ENCODE peak calls at places on chromosomes 12 and 14, in six cellular contexts. Z is HFF-Myc, P is GM12865, C is lower lobe of right lung, K is lower leg skin, G is heart right ventricle. T is an unnamed sample.

GRCh38 chr14:99315197-99315596 is 43.2 kb upstream of the BCL11B start:
- DNase-seq in G (no peak), Z (no peak), P (no peak), C (no peak), K (peak), T (no peak)

GRCh38 chr14:25026476-25027137 is 23.3 kb downstream of the STXBP6 start:
- DNase-seq in G (no peak), C (no peak), Z (no peak), K (no peak), P (peak), T (no peak)

GRCh38 chr12:106978035-106978800 is 8.7 kb downstream of the MTERF2 start:
- DNase-seq in P (no peak), G (peak), Z (no peak), C (no peak), K (no peak), T (no peak)

GRCh38 chr14:103155826-103156394 is 32.6 kb downstream of the TNFAIP2 start:
- DNase-seq in C (no peak), P (no peak), Z (no peak), G (no peak), K (no peak), T (no peak)

GRCh38 chr12:71636704-71637115 is 26.9 kb downstream of the ZFC3H1 start:
- DNase-seq in K (no peak), P (peak), Z (peak), G (no peak), C (no peak), T (peak)

GRCh38 chr14:105414456-105415371 is 4.9 kb upstream of the MTA1 start:
- DNase-seq in P (peak), G (peak), C (peak), Z (no peak), K (peak), T (no peak)

GRCh38 chr14:73248294-73248868 is 11.1 kb downstream of the PAPLN start:
- DNase-seq in P (peak), K (no peak), Z (no peak), G (no peak), C (no peak), T (no peak)

GRCh38 chr14:88208858-88209257 is 114.2 kb downstream of the KCNK10 start:
- DNase-seq in K (no peak), C (no peak), G (no peak), P (peak), Z (no peak), T (no peak)

GRCh38 chr12:79407671-79408622 is 282.8 kb downstream of the PAWR start:
- DNase-seq in P (peak), C (no peak), K (no peak), Z (peak), G (no peak), T (peak)

GRCh38 chr14:64950889-64951288 is 8.3 kb upstream of the GPX2 start:
- DNase-seq in C (no peak), P (no peak), G (peak), K (peak), Z (no peak), T (no peak)

GRCh38 chr12:64392221-64392620 is 1.7 kb upstream of the C12orf56 start:
- DNase-seq in C (no peak), P (peak), G (no peak), K (no peak), Z (no peak), T (peak)

GRCh38 chr12:77940011-77940423 is 109.3 kb downstream of the NAV3 start:
- DNase-seq in K (no peak), G (no peak), C (no peak), Z (peak), P (peak), T (no peak)

GRCh38 chr12:121610239-121611149 is 15.8 kb upstream of the ORAI1 start:
- DNase-seq in C (no peak), Z (no peak), K (no peak), G (no peak), P (no peak), T (no peak)

GRCh38 chr14:95994593-95994928 is 44.6 kb upstream of the C14orf132 start:
- DNase-seq in P (no peak), C (no peak), K (no peak), G (no peak), Z (no peak), T (no peak)

GRCh38 chr12:92362109-92362508 is 216.5 kb upstream of the BTG1 start:
- DNase-seq in Z (no peak), P (peak), C (no peak), G (no peak), K (no peak), T (no peak)

GRCh38 chr14:35988972-35989690 is 163.0 kb downstream of the BRMS1L start:
- DNase-seq in P (no peak), K (no peak), Z (no peak), C (no peak), G (no peak), T (no peak)

GRCh38 chr12:25929096-25929637 is 29.3 kb upstream of the RASSF8 start:
- DNase-seq in P (no peak), C (no peak), K (no peak), G (no peak), Z (no peak), T (no peak)

GRCh38 chr12:54182981-54183380 is 5.8 kb downstream of the SMUG1 start:
- DNase-seq in Z (no peak), P (no peak), G (no peak), K (no peak), C (no peak), T (no peak)

GRCh38 chr14:99327458-99328250 is 55.7 kb upstream of the BCL11B start:
- DNase-seq in K (peak), G (no peak), Z (no peak), C (no peak), P (no peak), T (no peak)

GRCh38 chr14:30375280-30375892 is 183.6 kb upstream of the G2E3 start:
- DNase-seq in Z (peak), G (peak), P (peak), K (peak), C (peak), T (peak)

GRCh38 chr12:53867216-53868012 is 71.2 kb upstream of the HOXC13 start:
- DNase-seq in C (no peak), K (no peak), G (no peak), P (no peak), Z (no peak), T (no peak)

GRCh38 chr14:50619569-50620141 is 48.5 kb downstream of the SAV1 start:
- DNase-seq in Z (no peak), K (no peak), C (no peak), P (peak), G (no peak), T (peak)

GRCh38 chr12:58916891-58917570 is 3.3 kb downstream of the LRIG3 start:
- DNase-seq in Z (no peak), G (no peak), K (no peak), P (no peak), C (no peak), T (no peak)

GRCh38 chr12:84056-84455 is 17.5 kb downstream of the IQSEC3 start:
- DNase-seq in Z (no peak), G (no peak), C (no peak), P (no peak), K (peak), T (no peak)

GRCh38 chr14:41785696-41786095 is 179.0 kb downstream of the LRFN5 start:
- DNase-seq in C (no peak), G (no peak), K (no peak), Z (no peak), P (no peak), T (no peak)

GRCh38 chr12:50718760-50719159 is 45.1 kb upstream of the ATF1 start:
- DNase-seq in C (no peak), K (no peak), G (no peak), P (no peak), Z (no peak), T (no peak)

GRCh38 chr12:95440401-95440800 is 33.6 kb upstream of the METAP2 start:
- DNase-seq in G (no peak), Z (no peak), C (no peak), P (no peak), K (no peak), T (no peak)

GRCh38 chr12:117033382-117034045 is 65.7 kb downstream of the TESC start:
- DNase-seq in P (no peak), K (no peak), G (no peak), C (no peak), Z (no peak), T (no peak)

GRCh38 chr14:94365624-94366023 is 22.8 kb downstream of the SERPINA1 start:
- DNase-seq in C (no peak), G (no peak), K (no peak), Z (no peak), P (no peak), T (no peak)

GRCh38 chr14:33545696-33546095 is 405.2 kb downstream of the EGLN3 start:
- DNase-seq in P (no peak), G (no peak), Z (no peak), K (no peak), C (no peak), T (no peak)

GRCh38 chr12:11555743-11556625 is 93.5 kb upstream of the ETV6 start:
- DNase-seq in Z (no peak), G (no peak), K (no peak), C (no peak), P (no peak), T (peak)

GRCh38 chr12:47458273-47458672 is 247.6 kb downstream of the RPAP3 start:
- DNase-seq in K (no peak), G (no peak), P (no peak), C (no peak), Z (no peak), T (no peak)

GRCh38 chr12:116959198-116959460 is 48.4 kb downstream of the FBXW8 start:
- DNase-seq in G (no peak), C (no peak), K (no peak), P (no peak), Z (no peak), T (no peak)

GRCh38 chr12:97300921-97301320 is 161.7 kb upstream of the RMST start:
- DNase-seq in K (no peak), Z (no peak), C (no peak), P (no peak), G (no peak), T (no peak)
- H3K4me3 ChIP-seq in K (no peak), Z (no peak), C (no peak), P (no peak), G (no peak), T (no peak)

GRCh38 chr14:74350211-74350943 is 2.1 kb downstream of the VRTN start:
- DNase-seq in K (no peak), P (no peak), G (no peak), Z (no peak), C (no peak), T (no peak)

GRCh38 chr14:74347795-74348100 is 523 bp upstream of the VRTN start:
- DNase-seq in K (no peak), P (no peak), Z (no peak), G (no peak), C (no peak), T (no peak)

GRCh38 chr14:74348241-74348734 is at the start of gene VRTN:
- DNase-seq in C (no peak), Z (no peak), K (no peak), P (no peak), G (no peak), T (no peak)

GRCh38 chr14:74349757-74350156 is 1.5 kb downstream of the VRTN start:
- DNase-seq in P (no peak), K (no peak), Z (no peak), C (no peak), G (no peak), T (no peak)

DNA sequence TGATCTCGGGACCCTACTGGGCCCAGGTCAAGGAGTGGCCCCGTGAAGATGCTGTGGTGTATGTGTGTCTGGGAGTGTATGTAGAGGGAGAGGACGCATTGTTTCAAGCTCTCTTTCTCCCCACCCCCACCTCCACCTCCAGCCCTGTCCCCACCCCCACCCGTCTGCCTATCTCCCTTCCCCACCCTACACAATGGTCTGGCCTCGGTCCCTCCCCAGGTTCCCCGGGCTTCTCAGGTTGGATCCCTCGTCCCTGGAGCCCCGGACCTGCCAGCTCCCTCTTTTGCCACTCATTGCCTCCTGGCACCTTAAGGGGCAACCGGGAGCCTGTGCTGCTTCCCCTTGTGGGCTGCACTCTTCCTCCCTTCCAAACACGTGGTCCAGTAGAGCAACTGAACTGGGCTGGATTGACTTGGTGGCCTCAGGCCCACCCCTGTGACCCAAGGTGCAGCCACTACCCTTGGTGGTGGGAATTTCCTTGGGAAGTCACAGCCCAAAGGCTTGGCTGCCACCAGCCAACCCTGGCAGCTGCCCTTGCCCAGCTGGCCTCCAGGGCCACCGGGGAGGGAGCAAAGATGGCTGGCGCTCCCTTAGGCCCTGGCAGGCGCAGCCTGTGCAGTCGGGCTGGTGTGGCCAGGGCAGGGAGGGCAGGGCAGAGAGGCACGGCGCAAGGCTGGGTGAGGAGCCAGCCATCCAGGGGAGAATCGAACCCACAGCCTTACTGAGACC is 628 bp downstream of the VRTN start:
- DNase-seq in P (no peak), K (no peak), Z (no peak), C (no peak), G (no peak), T (no peak)
- H3K4me3 ChIP-seq in P (no peak), K (no peak), Z (no peak), C (no peak), G (no peak), T (no peak)

GRCh38 chr14:101825797-101826196 is 64.3 kb downstream of the PPP2R5C start:
- DNase-seq in Z (no peak), K (no peak), P (peak), G (no peak), C (no peak), T (no peak)
- H3K4me3 ChIP-seq in Z (no peak), K (no peak), P (peak), G (no peak), C (peak), T (no peak)

GRCh38 chr12:94174576-94174975 is 26.2 kb downstream of the PLXNC1 start:
- DNase-seq in K (no peak), P (peak), C (peak), G (peak), Z (no peak), T (peak)

GRCh38 chr12:94172031-94172430 is 23.7 kb downstream of the PLXNC1 start:
- DNase-seq in C (no peak), P (no peak), K (no peak), G (no peak), Z (no peak), T (no peak)

GRCh38 chr12:94171595-94171930 is 23.2 kb downstream of the PLXNC1 start:
- DNase-seq in K (no peak), C (no peak), G (no peak), Z (no peak), P (no peak), T (no peak)

GRCh38 chr12:94172973-94173372 is 24.6 kb downstream of the PLXNC1 start:
- DNase-seq in P (no peak), G (no peak), K (no peak), C (no peak), Z (peak), T (no peak)

GRCh38 chr12:94173660-94174265 is 25.4 kb downstream of the PLXNC1 start:
- DNase-seq in P (peak), K (no peak), Z (no peak), C (no peak), G (no peak), T (peak)
- H3K4me3 ChIP-seq in P (no peak), K (no peak), Z (no peak), C (no peak), G (no peak), T (peak)

DNA sequence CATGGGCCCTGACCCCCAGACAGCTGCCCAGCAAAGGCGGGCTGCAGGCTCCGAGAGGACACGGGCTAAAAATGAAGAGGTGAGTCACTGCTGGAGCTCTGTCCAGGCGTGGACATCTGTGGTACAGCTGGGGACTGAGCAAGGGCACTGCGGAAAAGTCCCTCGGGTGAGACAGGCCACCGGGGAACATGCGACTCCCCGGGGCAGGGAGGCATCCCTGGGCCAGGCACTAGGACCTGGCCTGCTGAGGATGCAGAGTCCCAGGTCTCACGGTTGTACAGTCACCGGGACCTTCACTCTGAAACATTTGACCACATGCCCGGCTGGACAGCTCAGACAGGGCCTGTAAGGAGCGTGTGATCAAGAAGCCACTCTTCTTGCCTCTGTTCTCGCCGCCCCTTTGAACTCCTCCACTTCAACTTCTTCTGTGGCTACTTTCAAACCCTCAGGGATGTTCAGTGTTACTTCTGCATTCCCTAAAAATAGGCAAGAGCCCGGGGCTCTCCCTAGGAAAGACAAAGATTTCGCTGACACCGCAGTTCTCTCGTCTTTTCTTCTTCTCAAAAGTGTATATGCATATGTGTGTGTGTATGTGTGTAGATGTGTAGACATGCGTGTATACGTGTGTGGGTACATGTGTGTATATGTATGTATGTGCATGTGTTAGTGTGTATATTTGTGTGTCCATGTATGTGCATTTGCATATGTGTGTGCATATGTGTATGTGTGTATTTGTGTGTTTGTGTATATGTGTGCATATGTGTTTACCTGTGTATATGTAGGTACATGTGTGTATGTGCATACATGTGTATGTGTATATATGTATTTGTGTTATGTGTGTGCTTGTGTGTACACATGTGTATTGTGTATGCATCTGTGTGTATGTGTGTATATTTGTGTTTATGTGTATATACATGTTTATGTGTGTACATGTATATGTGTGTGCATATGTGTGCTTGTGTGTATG is 5.0 kb upstream of the RFLNA start:
- DNase-seq in C (peak), G (no peak), Z (no peak), P (no peak), K (no peak), T (no peak)
- H3K4me3 ChIP-seq in C (peak), G (no peak), Z (no peak), P (no peak), K (no peak), T (no peak)

T was measured in Jurkat, Clone E6-1.